ENCODE peak calls at places on chromosomes 3 and 15, in four cellular contexts. One of them, this sample, is unnamed. For H3K4me1, the result is how much of the 10 kb centered on the place peaks cover.

GRCh38 chr3:131326307-131326706 is 55.3 kb upstream of the NUDT16 start:
- DNase-seq in GM12878: no peak
- DNase-seq in K562: no peak
- DNase-seq in SK-N-SH: no peak
- DNase-seq in this sample: peak

GRCh38 chr3:38119802-38120689 is 16.9 kb downstream of the ACAA1 start:
- DNase-seq in K562: no peak
- DNase-seq in SK-N-SH: no peak
- DNase-seq in GM12878: no peak
- DNase-seq in this sample: no peak

GRCh38 chr3:77536038-77536775 is 496.3 kb downstream of the ROBO2 start:
- DNase-seq in GM12878: no peak
- DNase-seq in K562: no peak
- DNase-seq in SK-N-SH: no peak
- DNase-seq in this sample: no peak

GRCh38 chr15:80549191-80549590 is 145.0 kb downstream of the ARNT2 start:
- DNase-seq in SK-N-SH: no peak
- DNase-seq in GM12878: no peak
- DNase-seq in K562: no peak
- DNase-seq in this sample: no peak

GRCh38 chr3:113167929-113168771 is 43.2 kb upstream of the BOC start:
- DNase-seq in K562: no peak
- DNase-seq in SK-N-SH: no peak
- DNase-seq in GM12878: no peak
- DNase-seq in this sample: no peak

GRCh38 chr3:11373645-11374044 is 101.4 kb downstream of the ATG7 start:
- DNase-seq in SK-N-SH: no peak
- DNase-seq in K562: no peak
- DNase-seq in GM12878: no peak
- DNase-seq in this sample: no peak

GRCh38 chr3:123412811-123413588 is 35.9 kb downstream of the ADCY5 start:
- DNase-seq in GM12878: no peak
- DNase-seq in SK-N-SH: no peak
- DNase-seq in K562: no peak
- DNase-seq in this sample: no peak

GRCh38 chr3:38353151-38353550 is 6.6 kb downstream of the XYLB start:
- DNase-seq in K562: no peak
- DNase-seq in GM12878: no peak
- DNase-seq in SK-N-SH: no peak
- DNase-seq in this sample: no peak

GRCh38 chr15:60720493-60721231 is 241.7 kb upstream of the ICE2 start:
- DNase-seq in SK-N-SH: no peak
- DNase-seq in GM12878: peak
- DNase-seq in K562: no peak
- DNase-seq in this sample: no peak

GRCh38 chr3:186949281-186949982 is 19.1 kb downstream of the ST6GAL1 start:
- DNase-seq in SK-N-SH: no peak
- DNase-seq in K562: peak
- DNase-seq in GM12878: no peak
- DNase-seq in this sample: no peak

GRCh38 chr15:70356062-70356860 is 258.5 kb upstream of the TLE3 start:
- DNase-seq in GM12878: no peak
- DNase-seq in K562: no peak
- DNase-seq in SK-N-SH: no peak
- DNase-seq in this sample: no peak

GRCh38 chr3:51099794-51100542 is 285.1 kb upstream of the MANF start:
- DNase-seq in K562: peak
- DNase-seq in GM12878: no peak
- DNase-seq in SK-N-SH: peak
- DNase-seq in this sample: peak

GRCh38 chr3:154955907-154956533 is 124.1 kb upstream of the MME start:
- DNase-seq in SK-N-SH: no peak
- DNase-seq in K562: no peak
- DNase-seq in GM12878: no peak
- DNase-seq in this sample: no peak

GRCh38 chr3:5023777-5024346 is 44.6 kb downstream of the BHLHE40 start:
- DNase-seq in GM12878: no peak
- DNase-seq in SK-N-SH: no peak
- DNase-seq in K562: no peak
- DNase-seq in this sample: no peak
- H3K4me1 ChIP-seq in GM12878: under half
- H3K4me1 ChIP-seq in SK-N-SH: under half
- H3K4me1 ChIP-seq in K562: half or more
- H3K4me1 ChIP-seq in this sample: half or more

GRCh38 chr15:64926661-64927060 is 15.0 kb downstream of the ANKDD1A start:
- DNase-seq in K562: no peak
- DNase-seq in SK-N-SH: no peak
- DNase-seq in GM12878: no peak
- DNase-seq in this sample: no peak

GRCh38 chr15:64930019-64930652 is 18.4 kb downstream of the ANKDD1A start:
- DNase-seq in GM12878: peak
- DNase-seq in K562: no peak
- DNase-seq in SK-N-SH: no peak
- DNase-seq in this sample: no peak

GRCh38 chr15:64930778-64931240 is 19.1 kb downstream of the ANKDD1A start:
- DNase-seq in K562: no peak
- DNase-seq in GM12878: peak
- DNase-seq in SK-N-SH: no peak
- DNase-seq in this sample: no peak

GRCh38 chr15:64931381-64931780 is 19.7 kb downstream of the ANKDD1A start:
- DNase-seq in SK-N-SH: no peak
- DNase-seq in K562: no peak
- DNase-seq in GM12878: no peak
- DNase-seq in this sample: no peak

DNA sequence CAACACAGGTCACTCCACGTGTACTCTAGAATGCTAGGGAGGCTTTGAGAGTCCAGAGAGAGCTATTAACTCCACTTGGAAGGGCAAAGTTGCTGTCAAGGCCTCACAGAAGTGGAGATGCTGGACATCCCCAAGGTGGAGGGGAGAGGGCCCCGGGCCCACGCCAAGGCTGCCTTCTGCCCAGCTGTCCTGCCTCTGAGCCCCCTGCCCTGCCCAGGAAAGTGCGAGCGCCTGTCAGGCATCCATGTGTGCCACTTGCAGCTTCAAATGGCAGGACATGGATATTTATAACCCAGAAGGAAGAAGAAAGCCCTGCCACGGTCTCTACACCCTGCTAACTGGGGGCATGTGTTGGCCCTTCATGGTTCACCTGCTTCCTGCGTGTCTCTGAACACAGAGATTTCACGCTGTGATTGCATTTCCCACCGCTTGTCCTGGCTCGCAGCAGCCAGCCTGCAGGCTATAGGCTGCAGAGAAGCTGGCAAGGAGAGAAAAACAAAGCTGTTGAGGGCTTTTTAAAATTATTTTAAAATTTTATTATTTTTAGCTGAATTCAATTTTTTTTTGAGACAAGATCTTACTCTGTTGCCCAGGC is 17.0 kb downstream of the ANKDD1A start:
- DNase-seq in SK-N-SH: peak
- DNase-seq in GM12878: no peak
- DNase-seq in K562: no peak
- DNase-seq in this sample: no peak
- TF ChIP-seq YY1 in SK-N-SH: no peak
- TF ChIP-seq YY1 in GM12878: no peak
- TF ChIP-seq YY1 in K562: no peak
- TF ChIP-seq YY1 in this sample: no peak

GRCh38 chr3:128021768-128022372 is 30.4 kb upstream of the SEC61A1 start:
- DNase-seq in GM12878: no peak
- DNase-seq in K562: no peak
- DNase-seq in SK-N-SH: peak
- DNase-seq in this sample: no peak
- TF ChIP-seq ZBTB33 in GM12878: no peak
- TF ChIP-seq ZBTB33 in K562: no peak
- TF ChIP-seq ZBTB33 in SK-N-SH: no peak
- TF ChIP-seq ZBTB33 in this sample: no peak

GRCh38 chr3:157154563-157155333 is 5.2 kb downstream of the CCNL1 start:
- DNase-seq in SK-N-SH: no peak
- DNase-seq in K562: no peak
- DNase-seq in GM12878: no peak
- DNase-seq in this sample: no peak
- H3K4me1 ChIP-seq in SK-N-SH: under half
- H3K4me1 ChIP-seq in K562: under half
- H3K4me1 ChIP-seq in GM12878: under half
- H3K4me1 ChIP-seq in this sample: under half

DNA sequence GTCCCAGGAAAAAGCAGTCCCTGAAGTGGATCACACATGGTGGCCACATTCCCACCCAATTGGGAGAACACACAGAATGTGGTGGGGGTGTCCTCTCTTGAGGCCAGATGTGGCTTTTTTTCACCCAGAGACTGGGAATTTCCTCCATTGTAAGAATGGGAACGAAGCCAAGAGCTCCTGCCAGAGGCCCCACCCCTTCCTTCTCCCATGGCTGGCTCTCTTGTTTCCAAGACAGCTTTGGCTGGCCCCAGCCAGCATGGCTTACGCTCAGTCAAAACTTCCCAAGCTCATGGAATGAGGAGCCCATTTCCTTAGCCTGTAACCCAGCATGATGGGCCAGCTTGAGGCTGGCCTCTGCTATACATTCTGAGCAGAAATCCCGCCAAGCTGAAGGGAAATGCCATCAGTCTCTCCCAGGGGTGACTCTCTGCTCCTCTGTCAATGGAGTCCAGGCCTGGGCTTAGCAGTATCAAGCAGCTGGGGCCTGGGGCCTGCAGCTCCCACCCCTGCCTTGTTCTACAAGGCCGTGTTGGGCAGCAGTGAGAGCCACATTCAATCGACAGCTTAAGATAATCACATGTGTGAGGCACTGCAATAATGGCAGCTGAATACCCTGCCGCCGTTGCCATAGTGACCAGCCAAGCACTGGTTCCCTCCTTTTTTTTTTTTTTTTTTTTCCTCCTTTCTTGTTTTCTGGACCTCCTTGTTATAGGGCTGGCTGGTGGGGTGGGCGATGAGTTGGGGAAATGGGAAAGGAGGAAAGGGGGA is 142.4 kb downstream of the EPHB1 start:
- DNase-seq in GM12878: no peak
- DNase-seq in SK-N-SH: no peak
- DNase-seq in K562: no peak
- DNase-seq in this sample: no peak
- TF ChIP-seq YY1 in GM12878: no peak
- TF ChIP-seq YY1 in SK-N-SH: no peak
- TF ChIP-seq YY1 in K562: no peak
- TF ChIP-seq YY1 in this sample: no peak

GRCh38 chr15:41513282-41514227 is at the start of gene LTK:
- DNase-seq in SK-N-SH: peak
- DNase-seq in GM12878: no peak
- DNase-seq in K562: peak
- DNase-seq in this sample: peak
- TF ChIP-seq ZBTB33 in SK-N-SH: no peak
- TF ChIP-seq ZBTB33 in GM12878: no peak
- TF ChIP-seq ZBTB33 in K562: no peak
- TF ChIP-seq ZBTB33 in this sample: no peak

DNA sequence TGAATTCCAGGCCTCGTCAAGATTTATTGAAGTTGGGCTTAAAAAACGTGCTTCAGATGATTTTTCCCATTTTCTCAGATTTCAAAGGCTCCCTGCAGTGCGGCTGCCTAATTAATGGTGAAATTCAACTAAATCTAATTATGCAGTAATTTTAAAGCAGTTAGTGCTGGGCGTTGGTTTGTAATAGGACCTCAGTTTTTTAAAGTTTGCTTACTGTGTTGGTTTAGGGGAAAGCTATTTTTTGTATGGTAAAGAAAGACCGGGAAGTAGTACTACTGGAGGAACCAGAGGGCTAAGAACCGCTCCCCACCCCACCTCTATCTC is 11.6 kb downstream of the NR2F2 start:
- DNase-seq in GM12878: no peak
- DNase-seq in K562: no peak
- DNase-seq in SK-N-SH: no peak
- DNase-seq in this sample: no peak
- H3K4me1 ChIP-seq in GM12878: under half
- H3K4me1 ChIP-seq in K562: under half
- H3K4me1 ChIP-seq in SK-N-SH: under half
- H3K4me1 ChIP-seq in this sample: under half

This sample was measured in HCT116.